ENCODE peak calls at places on chromosomes 7 and 10, in five cellular contexts. A, T, L, P and G are unnamed samples.

GRCh38 chr10:29621161-29621560 is 13.6 kb downstream of the SVIL start:
- DNase-seq in A (no peak), T (peak; percentile 15), L (no peak), P (no peak), G (peak; percentile 19)

GRCh38 chr10:52778511-52779392 is 6.2 kb upstream of the MBL2 start:
- DNase-seq in A (no peak), T (peak; percentile 31), L (peak; percentile 30), P (no peak), G (peak; percentile 18)

GRCh38 chr7:94414481-94414880 is 19.8 kb downstream of the COL1A2 start:
- DNase-seq in A (no peak), T (no peak), L (no peak), P (no peak), G (peak; percentile 77)

GRCh38 chr7:30278386-30278785 is 6.0 kb upstream of the ZNRF2 start:
- DNase-seq in A (no peak), T (no peak), L (no peak), P (no peak), G (no peak)

GRCh38 chr7:142808802-142809583 is 38.2 kb downstream of the PRSS2 start:
- DNase-seq in A (peak; percentile 96), T (no peak), L (no peak), P (peak; percentile 70), G (peak; percentile 7)

GRCh38 chr7:3239291-3239691 is 61.8 kb upstream of the SDK1 start:
- DNase-seq in A (no peak), T (no peak), L (no peak), P (no peak), G (no peak)

GRCh38 chr7:129225206-129225930 is 538 bp downstream of the AHCYL2 start:
- DNase-seq in A (no peak), T (peak; percentile 48), L (no peak), P (peak; percentile 63), G (peak; percentile 27)

GRCh38 chr7:30655096-30655970 is 26.9 kb downstream of the CRHR2 start:
- DNase-seq in A (no peak), T (no peak), L (no peak), P (no peak), G (no peak)

GRCh38 chr7:90472805-90473540 is 3.5 kb downstream of the PTTG1IP2 start:
- DNase-seq in A (no peak), T (no peak), L (no peak), P (no peak), G (no peak)

GRCh38 chr7:127678947-127679346 is 27.0 kb downstream of the SND1 start:
- DNase-seq in A (peak; percentile 49), T (no peak), L (no peak), P (no peak), G (peak; percentile 71)

GRCh38 chr10:24920907-24921881 is 31.2 kb downstream of the PRTFDC1 start:
- DNase-seq in A (peak; percentile 67), T (peak; percentile 81), L (peak; percentile 4), P (peak; percentile 72), G (peak; percentile 99)

GRCh38 chr7:111162692-111163091 is 71.8 kb downstream of the LRRN3 start:
- DNase-seq in A (no peak), T (no peak), L (no peak), P (no peak), G (no peak)

GRCh38 chr7:158428842-158429753 is 158.5 kb downstream of the PTPRN2 start:
- DNase-seq in A (no peak), T (no peak), L (peak; percentile 91), P (no peak), G (no peak)

GRCh38 chr10:17872191-17873091 is 63.3 kb downstream of the MRC1 start:
- DNase-seq in A (no peak), T (peak; percentile 28), L (no peak), P (no peak), G (peak; percentile 21)

GRCh38 chr7:116792813-116793212 is 69.6 kb upstream of the CAPZA2 start:
- DNase-seq in A (no peak), T (no peak), L (no peak), P (no peak), G (no peak)

GRCh38 chr7:137081694-137082093 is 213.2 kb downstream of the CHRM2 start:
- DNase-seq in A (no peak), T (no peak), L (peak; percentile 75), P (no peak), G (peak; percentile 98)

GRCh38 chr10:106804992-106805391 is 359.5 kb downstream of the SORCS1 start:
- DNase-seq in A (no peak), T (no peak), L (no peak), P (no peak), G (no peak)

GRCh38 chr7:2116086-2116810 is 116.5 kb downstream of the MAD1L1 start:
- DNase-seq in A (no peak), T (no peak), L (no peak), P (no peak), G (peak; percentile 74)

GRCh38 chr7:157991351-157991750 is 596.3 kb downstream of the PTPRN2 start:
- DNase-seq in A (no peak), T (no peak), L (peak; percentile 75), P (no peak), G (no peak)

GRCh38 chr7:116802784-116803183 is 59.6 kb upstream of the CAPZA2 start:
- DNase-seq in A (no peak), T (peak; percentile 84), L (peak; percentile 33), P (peak; percentile 73), G (peak; percentile 80)

DNA sequence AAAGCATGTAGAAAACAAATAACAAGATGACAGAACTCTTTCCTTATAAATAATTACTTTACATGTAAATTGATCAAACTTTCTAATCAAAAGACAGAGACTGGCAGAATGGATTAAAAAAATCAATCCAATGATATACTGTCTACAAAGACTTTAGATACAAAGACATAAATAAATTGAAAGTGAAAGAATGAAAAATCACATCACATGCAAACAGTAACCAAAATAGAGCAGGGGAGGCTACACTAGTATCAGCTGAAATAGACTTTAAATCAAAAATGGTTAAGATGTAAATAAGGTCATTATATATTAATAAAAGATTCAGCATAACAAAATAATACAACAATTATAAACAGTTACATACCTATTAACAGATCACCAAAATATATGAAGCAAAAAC is 97.3 kb downstream of the SNX13 start:
- DNase-seq in A (no peak), T (no peak), L (no peak), P (no peak), G (no peak)
- TF ChIP-seq RCOR1 in A (no peak), T (no peak), L (no peak), P (no peak), G (no peak)

DNA sequence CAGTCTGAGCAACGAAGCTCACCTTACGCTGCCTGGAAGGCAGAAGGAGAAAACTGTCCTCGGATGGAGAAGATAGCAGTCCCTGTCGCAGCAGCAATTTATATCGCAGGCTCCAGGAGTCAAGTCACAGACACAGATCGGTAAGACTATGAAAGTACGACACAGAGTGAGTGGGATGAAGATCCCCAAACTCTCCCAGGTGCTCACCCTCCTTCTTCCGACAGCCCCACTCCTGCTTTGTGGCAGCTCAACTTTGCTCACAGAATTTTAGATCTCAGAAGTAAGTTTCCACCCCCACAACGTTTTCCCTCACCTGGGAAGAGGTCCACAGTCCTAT is 428 bp downstream of the TCTN3 start:
- DNase-seq in A (no peak), T (no peak), L (no peak), P (no peak), G (peak; percentile 2)
- TF ChIP-seq RAD21 in A (no peak), T (no peak), L (no peak), P (no peak), G (no peak)

GRCh38 chr10:94131885-94132284 is 138.2 kb downstream of the PLCE1 start:
- DNase-seq in A (no peak), T (no peak), L (no peak), P (no peak), G (peak; percentile 72)

GRCh38 chr10:94125856-94126255 is 132.1 kb downstream of the PLCE1 start:
- DNase-seq in A (no peak), T (peak; percentile 20), L (no peak), P (no peak), G (peak; percentile 94)

GRCh38 chr10:94133239-94133638 is 139.5 kb downstream of the PLCE1 start:
- DNase-seq in A (no peak), T (no peak), L (peak; percentile 25), P (no peak), G (no peak)

DNA sequence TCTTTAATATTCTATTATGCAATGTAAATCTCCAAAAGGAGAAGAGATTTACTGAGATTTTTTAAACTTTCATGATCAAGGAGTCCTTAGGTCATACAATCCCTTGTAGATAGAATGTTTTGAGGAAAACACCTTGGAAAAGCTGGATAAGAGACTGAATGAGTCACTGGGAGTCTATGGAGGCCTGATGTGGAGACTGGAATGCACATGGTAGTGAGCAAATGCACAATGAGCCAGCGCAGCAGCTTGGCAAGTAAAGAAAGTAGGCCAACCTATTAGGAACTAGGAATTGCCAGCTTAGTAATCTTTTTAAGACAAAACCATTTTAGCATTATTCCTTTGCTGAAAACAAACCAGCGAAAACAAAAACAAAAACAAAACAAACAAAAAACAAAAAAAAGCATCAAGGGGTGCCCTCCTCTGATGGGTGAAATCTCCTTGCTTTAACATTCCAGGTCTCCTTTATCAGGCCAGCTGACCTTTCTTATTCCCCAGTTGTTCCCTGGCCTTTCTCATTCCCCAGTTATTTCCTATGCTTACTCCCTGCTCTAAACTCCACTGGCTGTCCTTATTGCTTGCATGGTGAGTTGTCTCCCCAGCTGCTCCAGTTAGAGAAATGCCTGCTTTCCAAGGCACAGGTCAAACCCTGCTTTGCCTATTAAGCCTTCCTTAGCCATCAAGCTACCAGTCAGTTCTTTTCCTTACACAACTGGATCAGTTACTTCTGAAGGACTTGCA is 135.8 kb downstream of the PLCE1 start:
- DNase-seq in A (no peak), T (peak; percentile 38), L (no peak), P (no peak), G (peak; percentile 91)
- TF ChIP-seq RCOR1 in A (no peak), T (no peak), L (no peak), P (no peak), G (no peak)

GRCh38 chr10:47027108-47027811 is 116.0 kb downstream of the PTPN20 start:
- DNase-seq in A (no peak), T (no peak), L (no peak), P (no peak), G (no peak)
- TF ChIP-seq RAD21 in A (no peak), T (no peak), L (no peak), P (no peak), G (no peak)

GRCh38 chr10:90286941-90287340 is 570.9 kb downstream of the HTR7 start:
- DNase-seq in A (no peak), T (no peak), L (no peak), P (no peak), G (no peak)

GRCh38 chr10:90288403-90288933 is 569.4 kb downstream of the HTR7 start:
- DNase-seq in A (no peak), T (no peak), L (no peak), P (no peak), G (peak; percentile 61)

GRCh38 chr10:90286406-90286805 is 571.4 kb downstream of the HTR7 start:
- DNase-seq in A (no peak), T (no peak), L (no peak), P (no peak), G (no peak)

GRCh38 chr10:90293629-90294028 is 564.2 kb downstream of the HTR7 start:
- DNase-seq in A (no peak), T (no peak), L (no peak), P (no peak), G (no peak)

DNA sequence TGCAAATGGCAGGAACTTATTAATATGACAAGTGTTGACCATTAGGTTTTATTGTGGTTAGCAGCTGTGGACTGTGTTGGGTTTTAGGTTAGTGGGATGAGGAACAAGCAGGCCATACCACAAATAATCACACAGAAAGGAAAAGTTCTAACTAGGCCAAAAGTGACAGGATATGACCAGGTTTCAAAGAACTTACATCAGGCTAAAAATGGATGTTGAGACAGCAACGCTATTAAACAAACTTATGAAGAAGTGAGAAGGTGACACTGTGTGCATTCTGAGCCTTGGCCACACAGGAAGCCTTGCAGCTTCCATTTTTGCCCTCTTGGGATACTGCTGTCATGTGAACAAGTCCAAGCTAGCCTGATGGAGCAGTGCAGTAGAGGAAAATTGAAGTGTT is 568.8 kb downstream of the HTR7 start:
- DNase-seq in A (peak; percentile 33), T (no peak), L (no peak), P (no peak), G (peak; percentile 46)
- TF ChIP-seq RCOR1 in A (no peak), T (no peak), L (no peak), P (no peak), G (no peak)